ENCODE peak calls at places on chromosomes 13 and 19, in six cellular contexts. O is stimulated activated CD4-positive, alpha-beta T cell treated with anti-CD3 and anti-CD28 coated beads, Interleukin-2, amount 100 ng/mL, for 48 hours; E is stimulated activated CD8-positive, alpha-beta memory T cell treated with anti-CD3 and anti-CD28 coated beads, Interleukin-15, amount 100 ng/mL, for 4 hours; T is iPS DF 6.9; K is activated T-cell treated with anti-CD3 and anti-CD28 coated beads for 1 hour; J is GOT3. C is an unnamed sample.

GRCh38 chr13:114264886-114265611 is 16.4 kb upstream of the UPF3A start:
- DNase-seq in K (no peak), E (no peak), O (no peak), J (no peak), T (no peak), C (no peak)

GRCh38 chr19:31591258-31591657 is 242.0 kb upstream of the TSHZ3 start:
- DNase-seq in E (no peak), K (no peak), J (no peak), O (no peak), T (no peak), C (no peak)

GRCh38 chr19:1065606-1066109 is 1.3 kb upstream of the ARHGAP45 start:
- DNase-seq in T (no peak), E (no peak), K (no peak), O (no peak), J (no peak), C (no peak)

GRCh38 chr13:99298056-99298455 is 9.1 kb downstream of the GPR183 start:
- DNase-seq in E (no peak), O (no peak), K (no peak), J (no peak), T (no peak), C (no peak)

GRCh38 chr13:99029576-99029975 is 51.7 kb upstream of the DOCK9 start:
- DNase-seq in J (no peak), E (no peak), K (no peak), T (no peak), O (no peak), C (no peak)

GRCh38 chr13:95494082-95494681 is 58.3 kb upstream of the CLDN10 start:
- DNase-seq in E (no peak), J (no peak), O (no peak), K (no peak), T (peak; percentile 45), C (peak; percentile 56)

GRCh38 chr19:30630289-30631034 is 258.3 kb downstream of the ZNF536 start:
- DNase-seq in K (no peak), E (no peak), J (no peak), T (no peak), O (no peak), C (no peak)

GRCh38 chr19:1401138-1401888 is at the start of gene GAMT:
- DNase-seq in J (no peak), E (peak; percentile 27), O (peak; percentile 45), K (peak; percentile 55), T (no peak), C (no peak)

GRCh38 chr19:4457654-4458406 is at the start of gene UBXN6:
- DNase-seq in K (peak; percentile 95), E (peak; percentile 92), T (peak; percentile 98), O (peak; percentile 97), J (peak; percentile 89), C (peak; percentile 93)

GRCh38 chr13:100495455-100495854 is 93.1 kb downstream of the GGACT start:
- DNase-seq in K (no peak), J (no peak), O (no peak), E (no peak), T (no peak), C (no peak)

GRCh38 chr13:34816543-34816942 is 125.5 kb upstream of the NBEA start:
- DNase-seq in J (no peak), T (no peak), E (no peak), K (no peak), O (no peak), C (no peak)

GRCh38 chr13:114080739-114081561 is 51.5 kb downstream of the RASA3 start:
- DNase-seq in K (no peak), J (no peak), O (no peak), E (no peak), T (no peak), C (no peak)

GRCh38 chr19:33201473-33201872 is 7.3 kb downstream of the LRP3 start:
- DNase-seq in E (no peak), O (no peak), J (no peak), T (no peak), K (no peak), C (no peak)

GRCh38 chr19:48390188-48391099 is 907 bp downstream of the KDELR1 start:
- DNase-seq in O (peak; percentile 54), T (no peak), J (no peak), K (peak; percentile 53), E (peak; percentile 38), C (no peak)

GRCh38 chr13:92734068-92734467 is 492.5 kb upstream of the GPC6 start:
- DNase-seq in T (no peak), K (no peak), E (no peak), J (no peak), O (no peak), C (no peak)

GRCh38 chr19:41421314-41421713 is 5.9 kb downstream of the B3GNT8 start:
- DNase-seq in T (no peak), K (no peak), O (no peak), E (no peak), J (no peak), C (no peak)

GRCh38 chr19:52638601-52639000 is 446 bp upstream of the ZNF83 start:
- DNase-seq in J (no peak), O (no peak), K (no peak), E (no peak), T (no peak), C (no peak)

GRCh38 chr13:45328661-45329105 is 12.3 kb downstream of the TPT1 start:
- DNase-seq in E (no peak), O (no peak), J (no peak), T (no peak), K (no peak), C (no peak)

GRCh38 chr13:63605962-63606361 is 2190.3 kb upstream of the PCDH20 start:
- DNase-seq in E (no peak), O (no peak), T (no peak), K (no peak), J (no peak), C (no peak)

GRCh38 chr19:14519860-14520407 is 1.7 kb upstream of the DNAJB1 start:
- DNase-seq in J (no peak), E (no peak), T (no peak), K (no peak), O (no peak), C (no peak)

GRCh38 chr19:4284176-4284958 is 5.3 kb downstream of the SHD start:
- DNase-seq in O (no peak), K (no peak), J (no peak), T (peak; percentile 90), E (no peak), C (peak; percentile 12)

GRCh38 chr13:75908137-75908536 is 272.0 kb downstream of the LMO7 start:
- DNase-seq in O (no peak), E (no peak), K (no peak), T (no peak), J (no peak), C (no peak)

GRCh38 chr19:51702754-51703654 is 9.9 kb downstream of the SPACA6 start:
- DNase-seq in K (no peak), O (no peak), E (no peak), T (peak; percentile 48), J (no peak), C (no peak)

C was measured in NCI-H460.